ENCODE peak calls at places on chromosomes 12 and 14, in seven cellular contexts. One of them, this sample, is unnamed.

GRCh38 chr14:94542111-94542810 is 19.0 kb upstream of the SERPINA4 start:
- DNase-seq in cardiac muscle cell: no peak
- DNase-seq in IMR-90: peak
- DNase-seq in CD4-positive, alpha-beta memory T cell: no peak
- DNase-seq in lung: no peak
- DNase-seq in SJCRH30: no peak
- DNase-seq in tibial artery: peak
- DNase-seq in this sample: no peak

GRCh38 chr12:124507188-124508109 is 60.0 kb downstream of the NCOR2 start:
- DNase-seq in cardiac muscle cell: no peak
- DNase-seq in IMR-90: peak
- DNase-seq in CD4-positive, alpha-beta memory T cell: no peak
- DNase-seq in lung: no peak
- DNase-seq in SJCRH30: peak
- DNase-seq in tibial artery: no peak
- DNase-seq in this sample: no peak

GRCh38 chr14:66085224-66085623 is 400.9 kb upstream of the CCDC196 start:
- DNase-seq in cardiac muscle cell: no peak
- DNase-seq in IMR-90: no peak
- DNase-seq in CD4-positive, alpha-beta memory T cell: no peak
- DNase-seq in lung: no peak
- DNase-seq in SJCRH30: no peak
- DNase-seq in tibial artery: no peak
- DNase-seq in this sample: no peak

GRCh38 chr12:112843272-112843671 is 51.7 kb downstream of the RPH3A start:
- DNase-seq in cardiac muscle cell: no peak
- DNase-seq in IMR-90: no peak
- DNase-seq in CD4-positive, alpha-beta memory T cell: no peak
- DNase-seq in lung: no peak
- DNase-seq in SJCRH30: no peak
- DNase-seq in tibial artery: no peak
- DNase-seq in this sample: no peak

GRCh38 chr14:104350463-104351185 is 212.2 kb downstream of the KIF26A start:
- DNase-seq in cardiac muscle cell: no peak
- DNase-seq in IMR-90: no peak
- DNase-seq in CD4-positive, alpha-beta memory T cell: no peak
- DNase-seq in lung: no peak
- DNase-seq in SJCRH30: peak
- DNase-seq in tibial artery: peak
- DNase-seq in this sample: no peak

GRCh38 chr12:125882141-125882540 is 816.9 kb downstream of the AACS start:
- DNase-seq in cardiac muscle cell: no peak
- DNase-seq in IMR-90: no peak
- DNase-seq in CD4-positive, alpha-beta memory T cell: no peak
- DNase-seq in lung: no peak
- DNase-seq in SJCRH30: no peak
- DNase-seq in tibial artery: no peak
- DNase-seq in this sample: no peak

GRCh38 chr12:98741229-98741614 is 96.1 kb downstream of the APAF1 start:
- DNase-seq in cardiac muscle cell: no peak
- DNase-seq in IMR-90: peak
- DNase-seq in CD4-positive, alpha-beta memory T cell: no peak
- DNase-seq in lung: no peak
- DNase-seq in SJCRH30: no peak
- DNase-seq in tibial artery: no peak
- DNase-seq in this sample: no peak

GRCh38 chr14:76084374-76084773 is 67.3 kb upstream of the GPATCH2L start:
- DNase-seq in cardiac muscle cell: no peak
- DNase-seq in IMR-90: no peak
- DNase-seq in CD4-positive, alpha-beta memory T cell: no peak
- DNase-seq in lung: no peak
- DNase-seq in SJCRH30: no peak
- DNase-seq in tibial artery: no peak
- DNase-seq in this sample: no peak

GRCh38 chr12:65867428-65867827 is 43.1 kb downstream of the HMGA2 start:
- DNase-seq in cardiac muscle cell: no peak
- DNase-seq in IMR-90: peak
- DNase-seq in CD4-positive, alpha-beta memory T cell: no peak
- DNase-seq in lung: no peak
- DNase-seq in SJCRH30: no peak
- DNase-seq in tibial artery: no peak
- DNase-seq in this sample: no peak

GRCh38 chr14:81303258-81303935 is 82.6 kb upstream of the GTF2A1 start:
- DNase-seq in cardiac muscle cell: no peak
- DNase-seq in IMR-90: no peak
- DNase-seq in CD4-positive, alpha-beta memory T cell: no peak
- DNase-seq in lung: peak
- DNase-seq in SJCRH30: peak
- DNase-seq in tibial artery: no peak
- DNase-seq in this sample: peak

GRCh38 chr14:103393687-103394626 is 8.7 kb downstream of the MARK3 start:
- DNase-seq in cardiac muscle cell: peak
- DNase-seq in IMR-90: peak
- DNase-seq in CD4-positive, alpha-beta memory T cell: no peak
- DNase-seq in lung: no peak
- DNase-seq in SJCRH30: no peak
- DNase-seq in tibial artery: no peak
- DNase-seq in this sample: no peak

GRCh38 chr14:75875958-75876357 is 105.8 kb downstream of the TGFB3 start:
- DNase-seq in cardiac muscle cell: no peak
- DNase-seq in IMR-90: no peak
- DNase-seq in CD4-positive, alpha-beta memory T cell: no peak
- DNase-seq in lung: no peak
- DNase-seq in SJCRH30: no peak
- DNase-seq in tibial artery: no peak
- DNase-seq in this sample: no peak

GRCh38 chr14:106528717-106529116 is 1002.3 kb downstream of the TMEM121 start:
- DNase-seq in cardiac muscle cell: no peak
- DNase-seq in IMR-90: no peak
- DNase-seq in CD4-positive, alpha-beta memory T cell: no peak
- DNase-seq in lung: no peak
- DNase-seq in SJCRH30: no peak
- DNase-seq in tibial artery: no peak
- DNase-seq in this sample: no peak

GRCh38 chr14:29545714-29546113 is 381.9 kb downstream of the PRKD1 start:
- DNase-seq in cardiac muscle cell: no peak
- DNase-seq in IMR-90: peak
- DNase-seq in CD4-positive, alpha-beta memory T cell: no peak
- DNase-seq in lung: no peak
- DNase-seq in SJCRH30: no peak
- DNase-seq in tibial artery: no peak
- DNase-seq in this sample: no peak

GRCh38 chr12:90015228-90015627 is 306.6 kb upstream of the ATP2B1 start:
- DNase-seq in cardiac muscle cell: no peak
- DNase-seq in IMR-90: peak
- DNase-seq in CD4-positive, alpha-beta memory T cell: no peak
- DNase-seq in lung: no peak
- DNase-seq in SJCRH30: no peak
- DNase-seq in tibial artery: no peak
- DNase-seq in this sample: no peak

GRCh38 chr12:24561882-24562760 is 386.8 kb downstream of the BCAT1 start:
- DNase-seq in cardiac muscle cell: peak
- DNase-seq in IMR-90: peak
- DNase-seq in CD4-positive, alpha-beta memory T cell: no peak
- DNase-seq in lung: peak
- DNase-seq in SJCRH30: peak
- DNase-seq in tibial artery: peak
- DNase-seq in this sample: peak

GRCh38 chr12:57476162-57476992 is 3.3 kb downstream of the ARHGAP9 start:
- DNase-seq in cardiac muscle cell: no peak
- DNase-seq in IMR-90: no peak
- DNase-seq in CD4-positive, alpha-beta memory T cell: peak
- DNase-seq in lung: no peak
- DNase-seq in SJCRH30: no peak
- DNase-seq in tibial artery: no peak
- DNase-seq in this sample: no peak

GRCh38 chr12:26112703-26113147 is 12.1 kb downstream of the BHLHE41 start:
- DNase-seq in cardiac muscle cell: no peak
- DNase-seq in IMR-90: peak
- DNase-seq in CD4-positive, alpha-beta memory T cell: no peak
- DNase-seq in lung: no peak
- DNase-seq in SJCRH30: no peak
- DNase-seq in tibial artery: no peak
- DNase-seq in this sample: no peak

GRCh38 chr12:89151536-89151935 is 200.8 kb downstream of the DUSP6 start:
- DNase-seq in cardiac muscle cell: no peak
- DNase-seq in IMR-90: no peak
- DNase-seq in CD4-positive, alpha-beta memory T cell: no peak
- DNase-seq in lung: no peak
- DNase-seq in SJCRH30: no peak
- DNase-seq in tibial artery: no peak
- DNase-seq in this sample: no peak

GRCh38 chr14:70857499-70857895 is 48.2 kb upstream of the MAP3K9 start:
- DNase-seq in cardiac muscle cell: no peak
- DNase-seq in IMR-90: peak
- DNase-seq in CD4-positive, alpha-beta memory T cell: no peak
- DNase-seq in lung: no peak
- DNase-seq in SJCRH30: no peak
- DNase-seq in tibial artery: no peak
- DNase-seq in this sample: no peak

GRCh38 chr12:104686196-104686595 is 229.4 kb downstream of the CHST11 start:
- DNase-seq in cardiac muscle cell: no peak
- DNase-seq in IMR-90: peak
- DNase-seq in CD4-positive, alpha-beta memory T cell: no peak
- DNase-seq in lung: no peak
- DNase-seq in SJCRH30: no peak
- DNase-seq in tibial artery: no peak
- DNase-seq in this sample: no peak

GRCh38 chr12:116717466-116718457 is 20.1 kb downstream of the SPRING1 start:
- DNase-seq in cardiac muscle cell: no peak
- DNase-seq in IMR-90: peak
- DNase-seq in CD4-positive, alpha-beta memory T cell: no peak
- DNase-seq in lung: no peak
- DNase-seq in SJCRH30: no peak
- DNase-seq in tibial artery: peak
- DNase-seq in this sample: peak

GRCh38 chr14:99718031-99718810 is 34.1 kb downstream of the CYP46A1 start:
- DNase-seq in cardiac muscle cell: no peak
- DNase-seq in IMR-90: no peak
- DNase-seq in CD4-positive, alpha-beta memory T cell: no peak
- DNase-seq in lung: peak
- DNase-seq in SJCRH30: no peak
- DNase-seq in tibial artery: no peak
- DNase-seq in this sample: no peak

GRCh38 chr12:47900480-47901129 is 4.2 kb downstream of the VDR start:
- DNase-seq in cardiac muscle cell: no peak
- DNase-seq in IMR-90: no peak
- DNase-seq in CD4-positive, alpha-beta memory T cell: no peak
- DNase-seq in lung: peak
- DNase-seq in SJCRH30: no peak
- DNase-seq in tibial artery: no peak
- DNase-seq in this sample: peak

GRCh38 chr14:96252323-96253052 is 3.5 kb upstream of the BDKRB1 start:
- DNase-seq in cardiac muscle cell: no peak
- DNase-seq in IMR-90: no peak
- DNase-seq in CD4-positive, alpha-beta memory T cell: no peak
- DNase-seq in lung: no peak
- DNase-seq in SJCRH30: peak
- DNase-seq in tibial artery: no peak
- DNase-seq in this sample: no peak

GRCh38 chr14:86086962-86087361 is 557.0 kb downstream of the FLRT2 start:
- DNase-seq in cardiac muscle cell: no peak
- DNase-seq in IMR-90: no peak
- DNase-seq in CD4-positive, alpha-beta memory T cell: no peak
- DNase-seq in lung: no peak
- DNase-seq in SJCRH30: no peak
- DNase-seq in tibial artery: no peak
- DNase-seq in this sample: no peak

GRCh38 chr12:111645433-111645832 is 40.3 kb downstream of the BRAP start:
- DNase-seq in cardiac muscle cell: no peak
- DNase-seq in IMR-90: peak
- DNase-seq in CD4-positive, alpha-beta memory T cell: no peak
- DNase-seq in lung: peak
- DNase-seq in SJCRH30: peak
- DNase-seq in tibial artery: no peak
- DNase-seq in this sample: no peak

GRCh38 chr12:132160016-132160415 is 15.8 kb downstream of the NOC4L start:
- DNase-seq in cardiac muscle cell: no peak
- DNase-seq in IMR-90: no peak
- DNase-seq in CD4-positive, alpha-beta memory T cell: no peak
- DNase-seq in lung: no peak
- DNase-seq in SJCRH30: no peak
- DNase-seq in tibial artery: peak
- DNase-seq in this sample: no peak

GRCh38 chr12:120536064-120536791 is 2.1 kb downstream of the RNF10 start:
- DNase-seq in cardiac muscle cell: no peak
- DNase-seq in IMR-90: no peak
- DNase-seq in CD4-positive, alpha-beta memory T cell: peak
- DNase-seq in lung: no peak
- DNase-seq in SJCRH30: no peak
- DNase-seq in tibial artery: no peak
- DNase-seq in this sample: peak
- H3K27ac ChIP-seq in cardiac muscle cell: no peak
- H3K27ac ChIP-seq in IMR-90: no peak
- H3K27ac ChIP-seq in CD4-positive, alpha-beta memory T cell: peak
- H3K27ac ChIP-seq in lung: peak
- H3K27ac ChIP-seq in SJCRH30: no peak
- H3K27ac ChIP-seq in tibial artery: peak
- H3K27ac ChIP-seq in this sample: peak

GRCh38 chr12:130083746-130084145 is 78.5 kb upstream of the FZD10 start:
- DNase-seq in cardiac muscle cell: no peak
- DNase-seq in IMR-90: no peak
- DNase-seq in CD4-positive, alpha-beta memory T cell: no peak
- DNase-seq in lung: no peak
- DNase-seq in SJCRH30: no peak
- DNase-seq in tibial artery: no peak
- DNase-seq in this sample: no peak
- H3K27ac ChIP-seq in cardiac muscle cell: no peak
- H3K27ac ChIP-seq in IMR-90: no peak
- H3K27ac ChIP-seq in CD4-positive, alpha-beta memory T cell: no peak
- H3K27ac ChIP-seq in lung: peak
- H3K27ac ChIP-seq in SJCRH30: no peak
- H3K27ac ChIP-seq in tibial artery: no peak
- H3K27ac ChIP-seq in this sample: no peak

DNA sequence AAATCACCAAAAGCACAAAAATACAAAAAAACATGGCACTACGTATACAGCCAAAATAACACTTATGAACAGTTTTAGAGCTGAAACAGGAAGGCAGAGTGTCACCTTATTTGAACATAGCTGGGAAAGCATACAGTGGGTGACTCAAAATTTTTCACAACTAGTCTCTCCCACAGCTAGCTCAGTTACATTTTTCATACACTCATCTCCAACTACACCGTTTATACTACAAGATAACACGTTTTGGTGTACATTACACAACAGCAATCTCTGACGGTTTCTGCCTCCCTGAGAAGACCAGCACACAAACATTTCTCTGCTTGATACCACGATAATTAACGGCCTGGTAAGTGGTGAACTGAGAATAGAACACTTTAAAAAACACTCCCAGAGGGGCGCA is 2.8 kb downstream of the RAD52 start:
- DNase-seq in cardiac muscle cell: no peak
- DNase-seq in IMR-90: peak
- DNase-seq in CD4-positive, alpha-beta memory T cell: no peak
- DNase-seq in lung: no peak
- DNase-seq in SJCRH30: no peak
- DNase-seq in tibial artery: no peak
- DNase-seq in this sample: no peak
- H3K27ac ChIP-seq in cardiac muscle cell: peak
- H3K27ac ChIP-seq in IMR-90: no peak
- H3K27ac ChIP-seq in CD4-positive, alpha-beta memory T cell: no peak
- H3K27ac ChIP-seq in lung: no peak
- H3K27ac ChIP-seq in SJCRH30: no peak
- H3K27ac ChIP-seq in tibial artery: no peak
- H3K27ac ChIP-seq in this sample: no peak

GRCh38 chr14:68178282-68178681 is 358.7 kb downstream of the RAD51B start:
- DNase-seq in cardiac muscle cell: no peak
- DNase-seq in IMR-90: no peak
- DNase-seq in CD4-positive, alpha-beta memory T cell: no peak
- DNase-seq in lung: no peak
- DNase-seq in SJCRH30: no peak
- DNase-seq in tibial artery: no peak
- DNase-seq in this sample: no peak
- H3K27ac ChIP-seq in cardiac muscle cell: no peak
- H3K27ac ChIP-seq in IMR-90: no peak
- H3K27ac ChIP-seq in CD4-positive, alpha-beta memory T cell: no peak
- H3K27ac ChIP-seq in lung: no peak
- H3K27ac ChIP-seq in SJCRH30: peak
- H3K27ac ChIP-seq in tibial artery: no peak
- H3K27ac ChIP-seq in this sample: no peak